ENCODE peak calls at places on chromosomes 4 and X, in five cellular contexts. U is lower leg skin, S is epithelial cell of esophagus, F is fibroblast of lung, G is NCI-H748 treated with DMSO at 0.1 percent for 48 hours. O is an unnamed sample.

GRCh38 chr4:165839615-165840333 is 33.3 kb upstream of the TLL1 start:
- DNase-seq in G (no peak), F (no peak), U (no peak), S (peak), O (no peak)

GRCh38 chrX:4397471-4397870 is 684.0 kb upstream of the PRKX start:
- DNase-seq in G (no peak), S (peak), F (no peak), U (no peak), O (no peak)

GRCh38 chr4:182126096-182126495 is 117.1 kb upstream of the TENM3 start:
- DNase-seq in U (no peak), S (peak), F (peak), G (no peak), O (no peak)

GRCh38 chrX:69539437-69539836 is 35.3 kb downstream of the NALF2 start:
- DNase-seq in U (peak), F (no peak), G (no peak), S (no peak), O (no peak)

GRCh38 chrX:121831601-121832000 is 784.2 kb downstream of the GLUD2 start:
- DNase-seq in S (peak), F (peak), U (no peak), G (no peak), O (no peak)

GRCh38 chrX:155949098-155949497 is 48.4 kb upstream of the IL9R start:
- DNase-seq in U (no peak), G (no peak), F (no peak), S (peak), O (no peak)

GRCh38 chrX:38754102-38754790 is 47.0 kb upstream of the MID1IP1 start:
- DNase-seq in S (peak), U (no peak), F (peak), G (peak), O (peak)

GRCh38 chr4:95504488-95504887 is 44.3 kb downstream of the UNC5C start:
- DNase-seq in G (no peak), F (no peak), S (no peak), U (no peak), O (no peak)

GRCh38 chr4:158538176-158538575 is 16.5 kb downstream of the RXFP1 start:
- DNase-seq in G (no peak), F (peak), S (peak), U (no peak), O (no peak)

GRCh38 chr4:107778784-107779530 is 45.8 kb upstream of the SGMS2 start:
- DNase-seq in S (no peak), G (no peak), U (no peak), F (no peak), O (no peak)